ENCODE peak calls at places on chromosomes 1 and 21, in five cellular contexts. T is caudate nucleus, E is tibial artery, S is substantia nigra, I is coronary artery. X is an unnamed sample.

GRCh38 chr1:1954015-1954414 is 34.9 kb upstream of the TMEM52 start:
- DNase-seq in I (no peak), T (no peak), S (no peak), E (no peak), X (no peak)

GRCh38 chr1:10189659-10190058 is 20.7 kb upstream of the KIF1B start:
- DNase-seq in S (no peak), T (no peak), E (peak), I (no peak), X (no peak)

GRCh38 chr21:41581592-41582228 is 73.8 kb upstream of the TMPRSS2 start:
- DNase-seq in E (no peak), S (no peak), T (no peak), I (no peak), X (no peak)

GRCh38 chr1:240946926-240947325 is 335.0 kb upstream of the GREM2 start:
- DNase-seq in S (no peak), E (no peak), T (no peak), I (no peak), X (peak)

GRCh38 chr1:64828829-64829228 is 84.0 kb downstream of the RAVER2 start:
- DNase-seq in I (no peak), S (no peak), T (no peak), E (no peak), X (no peak)

GRCh38 chr1:179826626-179827280 is 50.9 kb downstream of the TOR1AIP2 start:
- DNase-seq in E (peak), T (no peak), S (no peak), I (no peak), X (no peak)

GRCh38 chr1:182446033-182446669 is 3.8 kb upstream of the RGSL1 start:
- DNase-seq in E (no peak), T (no peak), I (no peak), S (no peak), X (no peak)

GRCh38 chr1:84478876-84479868 is at the start of gene RPF1:
- DNase-seq in I (peak), S (peak), E (peak), T (peak), X (peak)

GRCh38 chr1:32040711-32041110 is 27.0 kb downstream of the KHDRBS1 start:
- DNase-seq in T (no peak), E (no peak), I (no peak), S (no peak), X (no peak)

GRCh38 chr21:38341546-38342012 is 84.8 kb downstream of the KCNJ15 start:
- DNase-seq in I (peak), E (peak), S (no peak), T (no peak), X (no peak)

GRCh38 chr1:175822575-175822974 is 79.2 kb upstream of the TNR start:
- DNase-seq in S (no peak), I (no peak), T (no peak), E (no peak), X (no peak)

GRCh38 chr1:40153073-40153770 is 8.0 kb upstream of the RLF start:
- DNase-seq in T (no peak), I (no peak), E (no peak), S (no peak), X (peak)

GRCh38 chr21:17454315-17455027 is 58.4 kb upstream of the CXADR start:
- DNase-seq in T (peak), S (peak), E (no peak), I (no peak), X (no peak)

GRCh38 chr21:31647650-31648049 is 11.8 kb upstream of the SOD1 start:
- DNase-seq in E (no peak), I (no peak), S (no peak), T (no peak), X (no peak)

GRCh38 chr1:167065481-167065880 is 24.7 kb downstream of the GPA33 start:
- DNase-seq in I (no peak), S (no peak), T (no peak), E (no peak), X (no peak)

GRCh38 chr1:58768971-58769808 is 14.7 kb downstream of the JUN start:
- DNase-seq in T (peak), E (peak), I (no peak), S (peak), X (no peak)

GRCh38 chr1:25063591-25064416 is 133.7 kb upstream of the RUNX3 start:
- DNase-seq in S (no peak), E (no peak), T (no peak), I (no peak), X (no peak)

GRCh38 chr1:9687876-9688582 is 36.5 kb downstream of the PIK3CD start:
- DNase-seq in S (peak), E (no peak), I (no peak), T (no peak), X (no peak)

GRCh38 chr1:26476958-26477357 is 4.7 kb downstream of the HMGN2 start:
- DNase-seq in S (no peak), T (no peak), E (no peak), I (no peak), X (no peak)

GRCh38 chr1:89844236-89844807 is 23.5 kb downstream of the LRRC8D start:
- DNase-seq in I (no peak), E (no peak), T (no peak), S (no peak), X (no peak)

GRCh38 chr1:157135646-157136045 is 2.5 kb downstream of the ETV3 start:
- DNase-seq in I (no peak), S (no peak), E (no peak), T (no peak), X (no peak)

GRCh38 chr1:10962483-10962882 is 50.0 kb upstream of the TARDBP start:
- DNase-seq in T (no peak), I (no peak), S (no peak), E (no peak), X (no peak)

GRCh38 chr1:32769524-32770220 is 47.5 kb downstream of the YARS1 start:
- DNase-seq in S (no peak), I (no peak), T (no peak), E (no peak), X (no peak)

GRCh38 chr1:216923601-216924000 is 200.4 kb upstream of the ESRRG start:
- DNase-seq in I (no peak), S (no peak), E (no peak), T (no peak), X (no peak)

GRCh38 chr1:214548988-214549387 is 2.4 kb downstream of the PTPN14 start:
- DNase-seq in S (peak), E (no peak), I (no peak), T (no peak), X (no peak)

GRCh38 chr1:200372095-200372884 is 37.5 kb downstream of the ZNF281 start:
- DNase-seq in I (no peak), E (no peak), T (no peak), S (no peak), X (no peak)

GRCh38 chr1:245888809-245889208 is 618.3 kb downstream of the SMYD3 start:
- DNase-seq in I (no peak), T (no peak), E (no peak), S (no peak), X (peak)

GRCh38 chr1:45945426-45945825 is 142.0 kb downstream of the MAST2 start:
- DNase-seq in T (no peak), I (no peak), S (no peak), E (no peak), X (no peak)

GRCh38 chr1:39337067-39337466 is 132.6 kb downstream of the MACF1 start:
- DNase-seq in E (no peak), I (no peak), S (no peak), T (no peak), X (no peak)

GRCh38 chr1:112092656-112093371 is 103.3 kb upstream of the KCND3 start:
- DNase-seq in T (no peak), I (no peak), S (no peak), E (no peak), X (no peak)

GRCh38 chr1:112093372-112093694 is 103.9 kb upstream of the KCND3 start:
- DNase-seq in I (no peak), T (no peak), S (no peak), E (no peak), X (no peak)
- H3K27ac ChIP-seq in I (no peak), T (no peak), S (no peak), E (no peak), X (no peak)

DNA sequence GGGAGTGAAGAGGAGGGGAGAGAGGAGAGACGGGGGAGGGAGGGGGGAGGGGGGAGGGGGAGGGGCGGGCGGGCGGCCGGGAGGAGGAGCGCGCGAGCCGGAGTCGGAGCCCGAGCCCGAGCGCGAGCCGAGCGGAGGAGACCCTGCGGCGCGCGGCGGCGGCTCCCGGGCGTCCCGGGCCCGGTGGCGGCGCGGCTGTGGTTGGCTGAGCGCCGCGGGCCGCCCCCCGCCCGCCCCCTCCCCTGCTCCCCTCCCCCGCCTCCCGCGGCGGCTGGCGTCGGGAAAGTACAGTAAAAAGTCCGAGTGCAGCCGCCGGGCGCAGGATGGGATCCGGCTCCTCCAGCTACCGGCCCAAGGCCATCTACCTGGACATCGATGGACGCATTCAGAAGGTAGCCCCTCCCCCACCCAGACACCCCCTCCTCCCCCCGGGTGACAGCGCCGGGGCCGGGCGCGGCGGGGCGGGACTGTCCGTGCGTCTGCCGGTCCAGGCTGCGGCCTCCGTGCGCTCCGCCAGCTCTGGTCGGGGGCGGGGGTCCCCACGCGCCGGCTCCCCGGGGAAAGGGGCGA is at the start of gene PDE9A:
- DNase-seq in S (peak), E (no peak), T (no peak), I (no peak), X (no peak)
- H3K27ac ChIP-seq in S (peak), E (peak), T (peak), I (peak), X (no peak)

GRCh38 chr1:96370752-96371151 is 350.8 kb upstream of the PTBP2 start:
- DNase-seq in T (no peak), S (no peak), I (no peak), E (no peak), X (no peak)
- H3K27ac ChIP-seq in T (no peak), S (no peak), I (no peak), E (no peak), X (no peak)

DNA sequence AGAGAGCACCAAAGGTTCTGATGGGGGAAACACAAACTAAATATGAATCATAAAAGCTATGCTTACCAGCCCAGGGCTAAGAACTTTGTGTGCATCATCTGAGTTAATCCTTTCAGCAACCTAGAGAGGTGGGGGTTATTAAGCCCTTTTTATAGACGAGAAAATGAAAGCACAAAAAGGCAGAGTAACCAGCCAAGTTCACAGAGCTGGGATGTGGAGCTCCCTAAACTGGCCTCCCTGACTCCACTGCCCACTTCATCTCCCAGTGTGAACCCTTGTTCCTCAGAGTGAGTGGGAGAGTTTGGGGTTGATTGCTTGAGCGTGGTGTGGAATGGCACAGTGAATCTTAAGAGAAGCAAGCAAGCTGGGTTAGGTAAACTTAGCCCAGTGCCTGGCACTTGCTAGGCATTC is 10.8 kb upstream of the BCAR3 start:
- DNase-seq in S (no peak), I (no peak), T (no peak), E (no peak), X (no peak)
- H3K27ac ChIP-seq in S (no peak), I (peak), T (no peak), E (peak), X (no peak)

DNA sequence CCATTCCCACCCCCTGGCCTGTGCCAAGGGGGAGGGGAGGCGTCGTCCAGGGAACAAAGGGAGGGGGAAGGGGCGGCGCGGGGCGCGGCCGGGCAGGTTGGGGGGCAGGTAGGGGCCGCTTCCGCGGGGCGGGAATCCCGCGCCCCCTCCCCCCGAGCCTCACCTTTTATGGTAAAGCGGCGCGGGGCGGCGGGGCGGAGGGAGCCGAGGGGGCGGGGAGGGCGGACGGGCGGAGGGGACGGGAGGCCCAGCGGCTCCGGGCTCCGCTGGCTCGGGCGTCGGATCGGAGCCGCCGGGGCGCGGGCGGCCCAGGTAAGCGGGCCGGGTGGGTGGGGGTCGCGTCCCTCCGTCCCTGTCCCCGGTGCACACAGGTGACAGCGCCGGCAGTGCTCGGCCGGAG is at the start of gene FBLIM1:
- DNase-seq in T (no peak), S (no peak), E (no peak), I (no peak), X (no peak)
- H3K27ac ChIP-seq in T (no peak), S (no peak), E (peak), I (peak), X (no peak)

GRCh38 chr1:163824006-163824405 is 502.3 kb downstream of the NUF2 start:
- DNase-seq in I (no peak), S (no peak), E (no peak), T (no peak), X (no peak)

GRCh38 chr1:163822933-163823511 is 501.3 kb downstream of the NUF2 start:
- DNase-seq in I (no peak), E (no peak), T (no peak), S (no peak), X (no peak)

GRCh38 chr1:163820748-163821147 is 499.0 kb downstream of the NUF2 start:
- DNase-seq in I (no peak), T (no peak), S (no peak), E (no peak), X (no peak)

GRCh38 chr1:163820190-163820589 is 498.4 kb downstream of the NUF2 start:
- DNase-seq in T (no peak), I (no peak), S (no peak), E (no peak), X (no peak)

GRCh38 chr1:163821679-163822078 is 499.9 kb downstream of the NUF2 start:
- DNase-seq in S (no peak), I (no peak), E (no peak), T (no peak), X (no peak)
- H3K27ac ChIP-seq in S (no peak), I (no peak), E (no peak), T (no peak), X (no peak)

GRCh38 chr1:212828395-212828794 is 19.1 kb downstream of the SPATA45 start:
- DNase-seq in T (no peak), I (no peak), E (no peak), S (no peak), X (no peak)
- H3K27ac ChIP-seq in T (no peak), I (no peak), E (no peak), S (no peak), X (no peak)

GRCh38 chr1:7579016-7579415 is 192.1 kb upstream of the VAMP3 start:
- DNase-seq in T (no peak), S (no peak), E (peak), I (no peak), X (no peak)
- H3K27ac ChIP-seq in T (no peak), S (no peak), E (no peak), I (no peak), X (no peak)

DNA sequence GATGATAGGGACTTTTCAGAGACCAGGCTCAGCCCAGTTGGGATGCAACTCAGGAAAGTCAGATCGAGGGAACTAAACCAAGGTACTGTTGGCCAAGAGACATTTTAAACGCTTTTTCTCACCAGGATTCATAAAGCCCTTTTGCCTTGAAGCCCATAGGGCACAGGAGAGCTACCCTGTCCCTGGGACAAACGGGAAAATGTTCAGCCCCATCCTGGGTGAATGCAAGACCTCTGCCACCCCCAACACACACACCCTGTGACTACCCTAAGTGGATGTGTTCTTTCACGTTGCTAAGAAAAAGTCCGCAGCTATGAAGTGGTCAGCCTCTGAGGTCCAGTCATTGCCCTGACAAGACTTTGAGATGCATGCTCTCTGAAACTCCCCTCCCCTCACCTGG is 58.4 kb downstream of the ITPKB start:
- DNase-seq in T (no peak), E (peak), S (no peak), I (no peak), X (no peak)
- H3K27ac ChIP-seq in T (peak), E (peak), S (peak), I (peak), X (peak)

X was measured in HL-60.